ENCODE peak calls at places on chromosome 6, in six cellular contexts. C is WTC11, V is K562, Z is H1, N is HepG2, T is GM12878. U is an unnamed sample.

GRCh38 chr6:36676142-36677058 is 2.1 kb upstream of the CDKN1A start:
- DNase-seq in Z (no peak), T (no peak), V (no peak), N (peak), C (no peak), U (no peak)

GRCh38 chr6:149890629-149891045 is 7.3 kb downstream of the RAET1E start:
- DNase-seq in N (no peak), C (no peak), T (no peak), V (peak), Z (no peak), U (no peak)

GRCh38 chr6:157825243-157825904 is 2.3 kb downstream of the SNX9 start:
- DNase-seq in V (no peak), T (no peak), N (peak), C (no peak), Z (no peak), U (no peak)

GRCh38 chr6:12598919-12599318 is 117.6 kb upstream of the PHACTR1 start:
- DNase-seq in Z (no peak), C (no peak), N (no peak), V (no peak), T (no peak), U (no peak)

GRCh38 chr6:128519931-128520435 is 416 bp downstream of the PTPRK start:
- DNase-seq in Z (no peak), C (no peak), N (no peak), V (no peak), T (no peak), U (peak)

GRCh38 chr6:7171119-7171518 is 63.4 kb downstream of the RREB1 start:
- DNase-seq in N (peak), T (no peak), C (no peak), Z (no peak), V (no peak), U (no peak)

GRCh38 chr6:26592649-26593048 is 4.1 kb upstream of the ABT1 start:
- DNase-seq in V (no peak), T (no peak), Z (no peak), C (no peak), N (peak), U (no peak)

GRCh38 chr6:10962673-10963072 is 75.8 kb downstream of the SYCP2L start:
- DNase-seq in C (no peak), T (no peak), N (no peak), V (no peak), Z (no peak), U (no peak)

GRCh38 chr6:145214570-145214969 is 520.8 kb downstream of the EPM2A start:
- DNase-seq in C (no peak), T (no peak), Z (no peak), N (peak), V (peak), U (peak)

GRCh38 chr6:27758471-27758870 is 153.7 kb downstream of the OR2B2 start:
- DNase-seq in Z (no peak), T (no peak), C (no peak), N (no peak), V (peak), U (peak)

GRCh38 chr6:154408906-154409500 is 52.4 kb upstream of the IPCEF1 start:
- DNase-seq in Z (no peak), N (no peak), T (no peak), V (no peak), C (no peak), U (peak)

GRCh38 chr6:152273002-152273401 is 364.2 kb downstream of the SYNE1 start:
- DNase-seq in T (no peak), C (no peak), V (no peak), Z (no peak), N (no peak), U (no peak)

GRCh38 chr6:128597004-128597403 is 76.6 kb upstream of the PTPRK start:
- DNase-seq in N (no peak), T (no peak), C (no peak), Z (no peak), V (no peak), U (no peak)

GRCh38 chr6:90604546-90604945 is 17.7 kb upstream of the MAP3K7 start:
- DNase-seq in T (no peak), Z (no peak), N (no peak), C (no peak), V (no peak), U (no peak)

GRCh38 chr6:111482236-111482958 is 621 bp downstream of the REV3L start:
- DNase-seq in N (no peak), Z (no peak), V (peak), C (peak), T (no peak), U (peak)

GRCh38 chr6:158672726-158673125 is 22.9 kb downstream of the SYTL3 start:
- DNase-seq in T (no peak), C (no peak), N (no peak), Z (no peak), V (no peak), U (no peak)

GRCh38 chr6:110039996-110040383 is 61.9 kb downstream of the GPR6 start:
- DNase-seq in C (peak), N (no peak), Z (no peak), V (no peak), T (no peak), U (peak)

GRCh38 chr6:97068211-97068610 is 143.7 kb downstream of the KLHL32 start:
- DNase-seq in V (peak), C (no peak), T (no peak), Z (no peak), N (peak), U (peak)

GRCh38 chr6:7691675-7692452 is 34.0 kb upstream of the BMP6 start:
- DNase-seq in V (peak), Z (peak), N (peak), C (no peak), T (no peak), U (peak)

GRCh38 chr6:42771741-42772100 is 10.1 kb upstream of the BICRAL start:
- DNase-seq in C (no peak), V (no peak), N (no peak), Z (no peak), T (no peak), U (no peak)

GRCh38 chr6:25971187-25971811 is 8.7 kb downstream of the TRIM38 start:
- DNase-seq in Z (no peak), V (peak), T (no peak), C (no peak), N (peak), U (no peak)

GRCh38 chr6:135225911-135226310 is 44.8 kb downstream of the MYB start:
- DNase-seq in N (no peak), T (no peak), Z (no peak), V (no peak), C (no peak), U (no peak)

GRCh38 chr6:143498428-143498827 is 13.1 kb downstream of the FUCA2 start:
- DNase-seq in T (no peak), Z (no peak), V (no peak), N (no peak), C (no peak), U (no peak)

GRCh38 chr6:167401525-167402194 is 76.8 kb downstream of the TTLL2 start:
- DNase-seq in C (no peak), T (no peak), N (no peak), Z (no peak), V (no peak), U (peak)

GRCh38 chr6:36633915-36634314 is 39.8 kb downstream of the SRSF3 start:
- DNase-seq in T (no peak), V (no peak), C (no peak), N (peak), Z (no peak), U (no peak)

GRCh38 chr6:62446647-62447316 is 160.8 kb upstream of the KHDRBS2 start:
- DNase-seq in Z (no peak), V (no peak), C (no peak), N (no peak), T (no peak), U (peak)

GRCh38 chr6:4533576-4533975 is 242.6 kb upstream of the CDYL start:
- DNase-seq in V (no peak), Z (no peak), N (no peak), T (no peak), C (no peak), U (no peak)

GRCh38 chr6:90237350-90237990 is 59.2 kb downstream of the BACH2 start:
- DNase-seq in T (no peak), C (no peak), N (no peak), V (no peak), Z (no peak), U (no peak)

GRCh38 chr6:154872605-154873004 is 122.5 kb upstream of the TIAM2 start:
- DNase-seq in N (no peak), Z (peak), V (no peak), C (peak), T (no peak), U (peak)

GRCh38 chr6:130105996-130106704 is 87.8 kb downstream of the L3MBTL3 start:
- DNase-seq in C (no peak), T (no peak), V (no peak), Z (no peak), N (no peak), U (no peak)

GRCh38 chr6:40802481-40802880 is 215.3 kb upstream of the LRFN2 start:
- DNase-seq in C (no peak), V (no peak), T (no peak), Z (no peak), N (no peak), U (no peak)

GRCh38 chr6:40796280-40797223 is 209.4 kb upstream of the LRFN2 start:
- DNase-seq in N (no peak), Z (no peak), C (no peak), V (no peak), T (no peak), U (no peak)

GRCh38 chr6:40799296-40800020 is 212.3 kb upstream of the LRFN2 start:
- DNase-seq in V (no peak), Z (no peak), N (no peak), T (no peak), C (no peak), U (no peak)

GRCh38 chr6:40794581-40794980 is 207.4 kb upstream of the LRFN2 start:
- DNase-seq in V (no peak), T (no peak), C (no peak), N (no peak), Z (no peak), U (no peak)

GRCh38 chr6:40798069-40798770 is 211.1 kb upstream of the LRFN2 start:
- DNase-seq in V (no peak), Z (peak), T (no peak), C (peak), N (no peak), U (peak)
- TF ChIP-seq CREB1 in V (no peak), Z (no peak), T (no peak), C (no peak), N (no peak), U (no peak)

GRCh38 chr6:1747531-1747930 is 137.8 kb downstream of the FOXC1 start:
- DNase-seq in N (no peak), Z (no peak), C (no peak), V (no peak), T (no peak), U (no peak)
- TF ChIP-seq CREB1 in N (no peak), Z (no peak), C (no peak), V (no peak), T (no peak), U (no peak)

GRCh38 chr6:70062010-70062409 is 195.7 kb downstream of the COL19A1 start:
- DNase-seq in N (no peak), V (no peak), Z (no peak), T (no peak), C (no peak), U (no peak)

GRCh38 chr6:70060680-70061079 is 194.3 kb downstream of the COL19A1 start:
- DNase-seq in C (no peak), N (no peak), T (no peak), Z (no peak), V (no peak), U (no peak)

GRCh38 chr6:70059047-70059719 is 192.8 kb downstream of the COL19A1 start:
- DNase-seq in Z (no peak), V (no peak), T (no peak), C (no peak), N (no peak), U (no peak)
- TF ChIP-seq CREB1 in Z (no peak), V (no peak), T (no peak), C (no peak), N (no peak), U (no peak)

GRCh38 chr6:67411036-67411435 is 1224.0 kb upstream of the ADGRB3 start:
- DNase-seq in Z (no peak), C (no peak), V (no peak), N (no peak), T (no peak), U (no peak)
- TF ChIP-seq CREB1 in Z (no peak), C (no peak), V (no peak), N (no peak), T (no peak), U (no peak)

DNA sequence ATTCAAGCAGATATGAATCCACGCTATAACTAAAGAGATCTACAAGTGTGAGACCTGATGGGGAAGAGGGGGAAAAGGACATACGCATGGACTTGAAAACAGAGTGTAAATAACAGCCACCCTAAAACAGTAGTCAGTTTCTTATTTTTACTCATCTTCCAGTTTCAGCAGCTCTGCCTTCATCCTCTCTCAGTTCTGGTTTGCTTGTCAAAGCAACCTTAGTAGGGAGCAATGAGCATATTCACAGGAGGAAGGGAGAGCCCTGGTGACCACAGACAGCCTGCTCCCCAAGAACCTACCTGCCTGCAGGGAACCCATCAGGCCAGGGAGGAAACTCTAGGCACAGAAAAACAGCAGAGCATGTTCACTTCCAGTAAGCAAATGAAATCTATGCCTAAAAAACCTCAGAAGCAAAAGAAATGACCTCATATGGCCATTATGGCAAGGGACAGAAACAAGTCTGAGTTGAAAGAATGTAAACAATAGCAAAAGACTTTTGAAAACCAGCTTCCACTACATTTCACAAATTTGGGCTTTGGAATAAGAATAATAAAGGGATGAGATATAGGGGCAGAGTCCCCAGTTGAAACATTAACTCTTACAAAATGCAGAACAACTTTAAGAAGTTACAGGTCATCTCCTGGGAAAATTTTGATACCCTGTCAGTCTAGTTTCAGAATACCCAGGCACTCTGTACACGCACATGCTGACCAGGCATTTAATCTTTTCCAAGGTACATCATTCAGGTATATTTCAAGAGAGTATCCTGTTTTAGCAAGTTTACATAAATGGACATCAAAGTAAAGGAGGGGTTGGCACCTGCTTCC is 120.8 kb upstream of the BCLAF1 start:
- DNase-seq in V (no peak), N (no peak), T (peak), Z (no peak), C (no peak), U (no peak)
- TF ChIP-seq CREB1 in V (no peak), N (no peak), T (no peak), Z (no peak), C (no peak), U (no peak)

DNA sequence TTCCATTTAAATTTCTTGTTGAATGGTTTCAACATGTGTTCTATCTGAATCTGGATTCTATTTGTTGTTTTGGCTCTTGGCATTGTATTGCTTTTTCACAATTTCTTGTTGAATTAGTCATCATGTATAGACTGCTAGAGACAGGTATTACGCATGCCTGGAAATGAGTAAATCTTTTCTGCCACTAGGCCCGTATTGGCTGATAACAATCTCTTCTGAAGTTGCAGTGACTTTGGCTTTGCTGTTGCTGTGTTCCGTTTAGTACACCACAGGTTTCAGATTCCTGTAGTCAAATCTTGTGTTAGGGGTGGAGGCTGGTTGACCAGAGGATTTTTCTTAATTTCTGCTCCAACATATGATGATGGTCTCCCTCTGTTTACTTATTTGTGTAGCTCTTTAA is 1339.4 kb downstream of the GRIK2 start:
- DNase-seq in Z (no peak), C (no peak), T (no peak), V (no peak), N (no peak), U (no peak)
- TF ChIP-seq CREB1 in Z (no peak), C (no peak), T (no peak), V (no peak), N (no peak), U (no peak)

GRCh38 chr6:170052991-170053821 is 237.7 kb downstream of the DLL1 start:
- DNase-seq in T (no peak), C (peak), Z (no peak), V (no peak), N (no peak), U (no peak)
- TF ChIP-seq CREB1 in T (no peak), C (no peak), Z (no peak), V (no peak), N (no peak), U (no peak)

DNA sequence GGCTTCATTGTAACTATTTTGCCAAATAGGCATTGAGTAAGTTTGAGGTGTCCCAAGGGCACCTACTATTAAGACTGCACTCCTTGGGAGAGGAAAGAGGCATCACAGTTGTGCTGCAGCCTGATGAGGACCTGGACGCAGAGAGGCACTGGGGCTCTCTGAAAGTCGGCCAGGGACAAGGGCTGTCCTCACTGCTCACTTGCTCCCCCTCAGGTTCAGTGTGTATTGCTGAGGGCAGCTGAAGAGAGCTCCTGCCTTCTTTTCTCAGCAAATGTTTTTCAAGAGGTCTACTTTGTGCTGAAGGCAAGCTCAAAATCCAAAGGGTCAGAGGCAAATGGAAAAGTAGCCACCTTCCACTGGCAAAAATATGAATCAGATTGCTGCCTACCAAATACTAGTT is 331.8 kb downstream of the RIMS1 start:
- DNase-seq in N (peak), Z (peak), V (no peak), T (no peak), C (peak), U (peak)
- TF ChIP-seq CREB1 in N (no peak), Z (no peak), V (no peak), T (no peak), C (no peak), U (no peak)

DNA sequence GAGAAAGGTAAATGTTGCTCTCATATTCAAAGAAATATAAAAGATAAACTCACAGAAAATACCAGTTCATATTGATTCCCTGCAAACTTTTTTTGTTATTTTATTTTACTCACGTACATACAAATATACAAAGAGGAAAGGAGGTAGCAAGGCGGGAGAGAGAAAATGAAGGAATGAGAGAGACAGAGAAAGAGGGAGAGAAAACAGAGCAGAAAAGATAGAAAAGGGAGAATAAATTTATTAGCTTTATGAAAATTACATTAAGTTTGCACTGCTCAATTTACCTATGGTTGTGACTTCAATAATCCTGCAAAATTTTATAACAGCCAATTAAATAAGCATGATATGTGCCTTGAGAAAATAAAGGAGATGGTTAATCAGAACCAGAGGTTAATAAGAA is 274.7 kb upstream of the CITED2 start:
- DNase-seq in V (no peak), Z (no peak), T (no peak), N (no peak), C (no peak), U (no peak)
- TF ChIP-seq CREB1 in V (no peak), Z (no peak), T (no peak), N (no peak), C (no peak), U (no peak)

GRCh38 chr6:14021449-14021848 is 96.1 kb upstream of the CD83 start:
- DNase-seq in V (no peak), C (no peak), T (no peak), Z (no peak), N (no peak), U (no peak)

GRCh38 chr6:14022673-14023072 is 94.9 kb upstream of the CD83 start:
- DNase-seq in T (no peak), N (no peak), Z (no peak), V (no peak), C (no peak), U (no peak)

GRCh38 chr6:14025160-14025559 is 92.4 kb upstream of the CD83 start:
- DNase-seq in T (no peak), V (no peak), C (no peak), Z (no peak), N (no peak), U (no peak)

GRCh38 chr6:14026831-14027539 is 90.6 kb upstream of the CD83 start:
- DNase-seq in T (no peak), C (no peak), V (no peak), N (no peak), Z (no peak), U (no peak)

GRCh38 chr6:14023855-14024254 is 93.7 kb upstream of the CD83 start:
- DNase-seq in Z (no peak), T (no peak), C (no peak), N (no peak), V (no peak), U (peak)
- TF ChIP-seq CREB1 in Z (no peak), T (no peak), C (no peak), N (no peak), V (no peak), U (no peak)